ENCODE peak calls at places on chromosomes 13 and 19, in five cellular contexts. P is left lung, E is PC-3, H is pancreas, L is heart right ventricle. Y is an unnamed sample. For H3K4me1, the result is how much of the 10 kb centered on the place peaks cover.

GRCh38 chr19:34241513-34242337 is 12.6 kb upstream of the GARRE1 start:
- DNase-seq in L (no peak), E (peak), H (peak), P (peak), Y (no peak)

GRCh38 chr19:17889609-17890214 is 18.0 kb downstream of the SLC5A5 start:
- DNase-seq in L (peak), H (no peak), P (peak), E (peak), Y (peak)

GRCh38 chr13:29859971-29860370 is 9.6 kb upstream of the UBL3 start:
- DNase-seq in P (no peak), H (no peak), L (no peak), E (peak), Y (no peak)

GRCh38 chr19:15280915-15281683 is 48.9 kb upstream of the EPHX3 start:
- DNase-seq in P (peak), E (peak), L (peak), H (peak), Y (peak)

GRCh38 chr13:37225414-37226047 is 120.1 kb upstream of the CSNK1A1L start:
- DNase-seq in L (no peak), E (no peak), H (no peak), P (no peak), Y (no peak)

GRCh38 chr19:21482863-21483276 is 22.5 kb upstream of the ZNF429 start:
- DNase-seq in L (peak), E (peak), P (peak), H (peak), Y (peak)

GRCh38 chr13:31045621-31046081 is 113.2 kb downstream of the TEX26 start:
- DNase-seq in P (peak), L (peak), E (peak), H (no peak), Y (peak)

GRCh38 chr13:94494021-94494420 is 14.5 kb upstream of the DCT start:
- DNase-seq in L (no peak), H (no peak), P (no peak), E (no peak), Y (no peak)

GRCh38 chr19:37975596-37976515 is 68.8 kb downstream of the SIPA1L3 start:
- DNase-seq in E (no peak), P (no peak), L (no peak), H (no peak), Y (no peak)

GRCh38 chr13:104920091-104920490 is 1615.4 kb downstream of the EFNB2 start:
- DNase-seq in P (no peak), H (no peak), E (no peak), L (no peak), Y (no peak)

GRCh38 chr13:34352958-34353357 is 535.0 kb downstream of the RFC3 start:
- DNase-seq in L (no peak), E (peak), H (no peak), P (no peak), Y (no peak)

GRCh38 chr19:56404705-56405056 is 549 bp downstream of the ZNF583 start:
- DNase-seq in L (no peak), E (no peak), P (no peak), H (no peak), Y (no peak)

GRCh38 chr13:98632971-98633370 is 56.1 kb upstream of the STK24 start:
- DNase-seq in H (no peak), P (no peak), L (no peak), E (peak), Y (no peak)

GRCh38 chr19:18514800-18515682 is 6.8 kb downstream of the ELL start:
- DNase-seq in L (peak), P (peak), E (peak), H (peak), Y (peak)

GRCh38 chr13:80508031-80508430 is 167.1 kb upstream of the SPRY2 start:
- DNase-seq in P (no peak), L (no peak), E (no peak), H (no peak), Y (no peak)

GRCh38 chr13:35716644-35717170 is 240.2 kb upstream of the MAB21L1 start:
- DNase-seq in L (no peak), H (no peak), P (no peak), E (no peak), Y (no peak)

GRCh38 chr13:104869501-104869900 is 1666.0 kb downstream of the EFNB2 start:
- DNase-seq in H (no peak), E (no peak), P (no peak), L (no peak), Y (no peak)

GRCh38 chr19:15863272-15863671 is 34.6 kb downstream of the CYP4F2 start:
- DNase-seq in E (no peak), L (no peak), P (no peak), H (no peak), Y (no peak)

GRCh38 chr19:30664358-30665058 is 292.3 kb downstream of the ZNF536 start:
- DNase-seq in L (peak), E (peak), H (peak), P (no peak), Y (no peak)

GRCh38 chr13:111486801-111487200 is 166.4 kb downstream of the TEX29 start:
- DNase-seq in L (no peak), E (no peak), H (no peak), P (no peak), Y (no peak)

GRCh38 chr19:45515807-45516401 is 8.6 kb downstream of the VASP start:
- DNase-seq in L (no peak), P (peak), E (no peak), H (no peak), Y (no peak)

GRCh38 chr19:45514376-45515051 is 7.2 kb downstream of the VASP start:
- DNase-seq in H (peak), P (peak), L (no peak), E (no peak), Y (no peak)

GRCh38 chr19:45512881-45513483 is 5.7 kb downstream of the VASP start:
- DNase-seq in L (no peak), P (no peak), H (no peak), E (no peak), Y (no peak)

GRCh38 chr19:45517238-45517637 is 10.0 kb downstream of the VASP start:
- DNase-seq in L (no peak), H (no peak), P (no peak), E (no peak), Y (no peak)

GRCh38 chr19:45515081-45515624 is 7.9 kb downstream of the VASP start:
- DNase-seq in E (no peak), H (no peak), L (peak), P (peak), Y (no peak)
- H3K4me1 ChIP-seq in E (under half), H (under half), L (under half), P (under half), Y (under half)

DNA sequence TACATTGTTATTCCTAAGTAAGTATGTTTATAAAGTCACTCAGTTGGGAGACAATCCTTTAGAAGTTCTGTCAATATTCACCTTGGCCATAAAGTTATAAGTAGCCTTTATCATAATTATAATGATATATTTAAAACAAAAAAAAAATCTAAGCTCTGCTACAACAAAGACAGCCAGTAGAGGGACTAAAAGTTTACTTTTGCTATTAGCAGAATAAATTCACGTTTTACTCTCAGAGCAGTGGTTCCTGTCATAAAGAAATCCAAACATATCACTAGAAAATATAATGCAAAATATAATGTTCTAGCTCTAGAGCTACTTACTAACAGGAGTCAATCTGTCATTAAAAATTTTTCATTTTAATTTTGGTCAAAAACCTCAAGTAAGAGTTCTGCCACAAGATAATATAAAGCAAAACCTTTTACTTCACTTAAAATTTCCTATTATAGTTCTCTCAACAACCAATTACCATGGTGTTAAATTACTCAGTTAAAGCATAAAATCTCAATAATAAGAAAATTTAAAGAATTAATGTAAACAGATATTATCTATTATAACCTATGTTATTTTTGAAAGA is 17.7 kb downstream of the INTS6 start:
- DNase-seq in L (no peak), E (peak), H (no peak), P (no peak), Y (no peak)
- TF ChIP-seq CTCF in L (peak), E (peak), H (peak), P (peak), Y (peak)

DNA sequence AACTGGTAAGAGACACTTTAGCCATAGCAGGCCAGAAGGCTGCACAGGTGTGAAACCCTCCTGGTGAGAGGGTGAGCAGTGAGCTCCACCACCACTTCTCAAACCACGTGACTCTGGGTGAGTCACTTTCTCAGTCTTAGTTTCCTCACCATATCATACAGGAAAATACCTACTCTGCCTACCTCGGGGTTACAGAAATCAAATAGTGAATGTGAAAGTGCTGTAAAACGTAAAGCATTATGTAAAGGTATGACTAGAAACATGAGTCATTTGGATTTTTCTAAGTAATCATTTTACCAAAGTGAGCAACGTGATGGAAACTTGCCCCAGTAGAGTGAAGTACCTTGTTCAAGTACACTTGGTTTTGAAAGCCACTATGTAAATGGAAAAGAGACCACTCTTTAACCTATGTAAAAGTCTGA is 40.4 kb downstream of the USP12 start:
- DNase-seq in P (peak), L (no peak), E (peak), H (no peak), Y (no peak)
- H3K4me1 ChIP-seq in P (under half), L (under half), E (half or more), H (under half), Y (under half)

GRCh38 chr13:39023316-39023715 is 14.6 kb downstream of the PROSER1 start:
- DNase-seq in E (no peak), L (no peak), H (no peak), P (no peak), Y (no peak)
- TF ChIP-seq CTCF in E (no peak), L (no peak), H (no peak), P (no peak), Y (no peak)

DNA sequence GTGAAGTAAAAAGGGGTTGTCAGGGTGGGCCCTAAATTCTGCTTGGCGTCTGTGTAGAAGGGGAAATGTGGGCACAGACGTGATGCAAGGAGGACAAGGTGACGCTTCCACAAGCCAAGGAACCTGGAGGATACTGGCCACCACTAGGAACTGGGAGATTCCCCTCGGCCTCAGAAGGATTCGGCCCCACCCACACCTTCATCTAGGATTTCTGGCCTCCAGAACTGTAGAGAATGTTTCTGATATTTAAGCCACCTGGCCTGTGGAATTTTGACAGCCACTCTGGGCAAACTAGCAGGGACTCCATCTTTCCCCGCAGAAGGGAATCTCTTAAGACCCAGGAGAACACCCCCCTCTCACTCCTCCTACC is 1.1 kb downstream of the PLEKHJ1 start:
- DNase-seq in E (peak), L (no peak), P (no peak), H (no peak), Y (no peak)
- H3K4me1 ChIP-seq in E (under half), L (under half), P (under half), H (under half), Y (under half)

GRCh38 chr19:13621413-13621812 is 115.1 kb upstream of the CACNA1A start:
- DNase-seq in H (no peak), L (no peak), E (peak), P (no peak), Y (no peak)
- TF ChIP-seq CTCF in H (no peak), L (peak), E (peak), P (no peak), Y (no peak)

DNA sequence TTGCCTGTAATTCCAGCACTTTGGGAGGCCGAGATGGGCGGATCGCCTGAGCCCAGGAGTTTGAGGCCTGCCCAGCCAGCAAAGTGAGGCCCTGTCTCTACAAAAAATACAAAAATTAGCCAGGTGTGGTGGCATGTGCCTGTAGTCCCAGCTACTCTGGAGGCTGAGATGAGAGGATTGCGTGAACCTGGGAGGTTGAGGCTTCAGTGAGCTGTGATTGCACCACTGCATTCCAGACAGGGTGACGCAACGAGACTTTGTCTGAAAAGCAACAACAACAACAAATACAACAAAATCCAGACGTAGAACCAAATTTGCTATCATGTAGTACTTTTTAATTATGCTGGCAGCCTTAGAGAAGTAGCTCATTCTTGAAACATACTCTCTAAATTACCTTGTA is 277.1 kb downstream of the KLF5 start:
- DNase-seq in P (no peak), E (no peak), H (no peak), L (no peak), Y (no peak)
- H3K4me1 ChIP-seq in P (under half), E (half or more), H (under half), L (under half), Y (under half)

DNA sequence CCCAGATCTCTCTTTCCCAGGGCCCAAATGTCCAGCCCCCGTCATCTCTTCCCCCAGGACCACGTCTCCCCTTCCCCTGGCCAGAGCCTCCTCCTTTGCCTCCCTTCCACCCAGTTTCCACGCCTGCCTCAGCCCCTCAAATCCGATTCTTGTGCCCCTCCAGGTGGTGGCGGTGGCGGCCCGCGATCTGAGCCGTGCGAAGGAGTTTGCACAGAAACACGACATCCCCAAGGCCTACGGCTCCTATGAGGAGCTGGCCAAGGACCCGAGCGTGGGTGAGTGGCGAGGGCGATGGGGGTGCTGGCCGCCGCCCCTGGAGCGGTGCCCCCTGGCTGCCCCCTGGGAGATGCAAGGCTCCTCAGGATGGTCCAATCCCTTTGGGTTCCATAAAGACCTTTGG is 1.3 kb downstream of the DHDH start:
- DNase-seq in L (no peak), H (no peak), E (no peak), P (no peak), Y (no peak)
- TF ChIP-seq CTCF in L (no peak), H (no peak), E (no peak), P (no peak), Y (no peak)

Y was measured in ovary.